ENCODE peak calls at places on chromosomes 13 and 19, in seven cellular contexts. One of them, this sample, is unnamed.

GRCh38 chr19:48627211-48627864 is 8.0 kb downstream of the SPHK2 start:
- DNase-seq in stimulated activated CD8-positive, alpha-beta memory T cell treated with anti-CD3 and anti-CD28 coated beads, Interleukin-4, amount 100 ng/mL, for 1 hour: no peak
- DNase-seq in GM23338: no peak
- DNase-seq in NCI-H2227 treated with DMSO at 0.1 percent for 48 hours: no peak
- DNase-seq in stimulated activated CD4-positive, alpha-beta T cell treated with anti-CD3 and anti-CD28 coated beads, TNF-alpha, amount 100 ng/mL, for 48 hours: no peak
- DNase-seq in HuH-7: peak; percentile 66
- DNase-seq in foreskin fibroblast: no peak
- DNase-seq in this sample: no peak

GRCh38 chr13:32142956-32143375 is 111.4 kb downstream of the FRY start:
- DNase-seq in stimulated activated CD8-positive, alpha-beta memory T cell treated with anti-CD3 and anti-CD28 coated beads, Interleukin-4, amount 100 ng/mL, for 1 hour: no peak
- DNase-seq in GM23338: peak; percentile 82
- DNase-seq in foreskin fibroblast: peak; percentile 77
- DNase-seq in NCI-H2227 treated with DMSO at 0.1 percent for 48 hours: no peak
- DNase-seq in stimulated activated CD4-positive, alpha-beta T cell treated with anti-CD3 and anti-CD28 coated beads, TNF-alpha, amount 100 ng/mL, for 48 hours: no peak
- DNase-seq in HuH-7: peak; percentile 43
- DNase-seq in this sample: no peak

GRCh38 chr19:39913682-39914333 is 20.6 kb downstream of the FCGBP start:
- DNase-seq in stimulated activated CD8-positive, alpha-beta memory T cell treated with anti-CD3 and anti-CD28 coated beads, Interleukin-4, amount 100 ng/mL, for 1 hour: no peak
- DNase-seq in NCI-H2227 treated with DMSO at 0.1 percent for 48 hours: no peak
- DNase-seq in stimulated activated CD4-positive, alpha-beta T cell treated with anti-CD3 and anti-CD28 coated beads, TNF-alpha, amount 100 ng/mL, for 48 hours: no peak
- DNase-seq in HuH-7: no peak
- DNase-seq in foreskin fibroblast: no peak
- DNase-seq in GM23338: no peak
- DNase-seq in this sample: no peak

GRCh38 chr13:85737952-85738351 is 61.3 kb downstream of the SLITRK6 start:
- DNase-seq in stimulated activated CD4-positive, alpha-beta T cell treated with anti-CD3 and anti-CD28 coated beads, TNF-alpha, amount 100 ng/mL, for 48 hours: no peak
- DNase-seq in HuH-7: no peak
- DNase-seq in foreskin fibroblast: no peak
- DNase-seq in NCI-H2227 treated with DMSO at 0.1 percent for 48 hours: no peak
- DNase-seq in stimulated activated CD8-positive, alpha-beta memory T cell treated with anti-CD3 and anti-CD28 coated beads, Interleukin-4, amount 100 ng/mL, for 1 hour: no peak
- DNase-seq in GM23338: no peak
- DNase-seq in this sample: no peak

GRCh38 chr19:54430306-54431254 is 15.3 kb downstream of the TTYH1 start:
- DNase-seq in HuH-7: peak; percentile 67
- DNase-seq in GM23338: peak; percentile 83
- DNase-seq in NCI-H2227 treated with DMSO at 0.1 percent for 48 hours: peak; percentile 88
- DNase-seq in stimulated activated CD4-positive, alpha-beta T cell treated with anti-CD3 and anti-CD28 coated beads, TNF-alpha, amount 100 ng/mL, for 48 hours: peak; percentile 17
- DNase-seq in foreskin fibroblast: no peak
- DNase-seq in stimulated activated CD8-positive, alpha-beta memory T cell treated with anti-CD3 and anti-CD28 coated beads, Interleukin-4, amount 100 ng/mL, for 1 hour: no peak
- DNase-seq in this sample: peak; percentile 94

GRCh38 chr13:110841406-110841805 is 73.5 kb downstream of the ANKRD10 start:
- DNase-seq in stimulated activated CD8-positive, alpha-beta memory T cell treated with anti-CD3 and anti-CD28 coated beads, Interleukin-4, amount 100 ng/mL, for 1 hour: no peak
- DNase-seq in foreskin fibroblast: no peak
- DNase-seq in GM23338: no peak
- DNase-seq in stimulated activated CD4-positive, alpha-beta T cell treated with anti-CD3 and anti-CD28 coated beads, TNF-alpha, amount 100 ng/mL, for 48 hours: no peak
- DNase-seq in NCI-H2227 treated with DMSO at 0.1 percent for 48 hours: no peak
- DNase-seq in HuH-7: no peak
- DNase-seq in this sample: no peak

GRCh38 chr19:16620018-16620417 is 8.0 kb downstream of the MED26 start:
- DNase-seq in GM23338: no peak
- DNase-seq in HuH-7: no peak
- DNase-seq in foreskin fibroblast: no peak
- DNase-seq in NCI-H2227 treated with DMSO at 0.1 percent for 48 hours: no peak
- DNase-seq in stimulated activated CD8-positive, alpha-beta memory T cell treated with anti-CD3 and anti-CD28 coated beads, Interleukin-4, amount 100 ng/mL, for 1 hour: no peak
- DNase-seq in stimulated activated CD4-positive, alpha-beta T cell treated with anti-CD3 and anti-CD28 coated beads, TNF-alpha, amount 100 ng/mL, for 48 hours: no peak
- DNase-seq in this sample: no peak

GRCh38 chr19:2477141-2477710 is 1.3 kb downstream of the GADD45B start:
- DNase-seq in HuH-7: no peak
- DNase-seq in NCI-H2227 treated with DMSO at 0.1 percent for 48 hours: no peak
- DNase-seq in foreskin fibroblast: no peak
- DNase-seq in stimulated activated CD4-positive, alpha-beta T cell treated with anti-CD3 and anti-CD28 coated beads, TNF-alpha, amount 100 ng/mL, for 48 hours: no peak
- DNase-seq in stimulated activated CD8-positive, alpha-beta memory T cell treated with anti-CD3 and anti-CD28 coated beads, Interleukin-4, amount 100 ng/mL, for 1 hour: no peak
- DNase-seq in GM23338: no peak
- DNase-seq in this sample: peak; percentile 63

GRCh38 chr19:49362048-49362925 is at the start of gene TEAD2:
- DNase-seq in stimulated activated CD4-positive, alpha-beta T cell treated with anti-CD3 and anti-CD28 coated beads, TNF-alpha, amount 100 ng/mL, for 48 hours: no peak
- DNase-seq in foreskin fibroblast: peak; percentile 45
- DNase-seq in stimulated activated CD8-positive, alpha-beta memory T cell treated with anti-CD3 and anti-CD28 coated beads, Interleukin-4, amount 100 ng/mL, for 1 hour: no peak
- DNase-seq in HuH-7: peak; percentile 81
- DNase-seq in NCI-H2227 treated with DMSO at 0.1 percent for 48 hours: no peak
- DNase-seq in GM23338: peak; percentile 89
- DNase-seq in this sample: peak; percentile 79

GRCh38 chr13:66329988-66330429 is 900.1 kb downstream of the PCDH9 start:
- DNase-seq in stimulated activated CD8-positive, alpha-beta memory T cell treated with anti-CD3 and anti-CD28 coated beads, Interleukin-4, amount 100 ng/mL, for 1 hour: no peak
- DNase-seq in GM23338: no peak
- DNase-seq in HuH-7: no peak
- DNase-seq in NCI-H2227 treated with DMSO at 0.1 percent for 48 hours: no peak
- DNase-seq in stimulated activated CD4-positive, alpha-beta T cell treated with anti-CD3 and anti-CD28 coated beads, TNF-alpha, amount 100 ng/mL, for 48 hours: no peak
- DNase-seq in foreskin fibroblast: peak; percentile 59
- DNase-seq in this sample: no peak

GRCh38 chr19:29495971-29496441 is 29.8 kb upstream of the VSTM2B start:
- DNase-seq in stimulated activated CD8-positive, alpha-beta memory T cell treated with anti-CD3 and anti-CD28 coated beads, Interleukin-4, amount 100 ng/mL, for 1 hour: no peak
- DNase-seq in GM23338: no peak
- DNase-seq in foreskin fibroblast: no peak
- DNase-seq in stimulated activated CD4-positive, alpha-beta T cell treated with anti-CD3 and anti-CD28 coated beads, TNF-alpha, amount 100 ng/mL, for 48 hours: no peak
- DNase-seq in NCI-H2227 treated with DMSO at 0.1 percent for 48 hours: no peak
- DNase-seq in HuH-7: no peak
- DNase-seq in this sample: no peak

GRCh38 chr19:38012944-38013343 is 105.9 kb downstream of the SIPA1L3 start:
- DNase-seq in HuH-7: no peak
- DNase-seq in NCI-H2227 treated with DMSO at 0.1 percent for 48 hours: no peak
- DNase-seq in GM23338: peak; percentile 43
- DNase-seq in stimulated activated CD8-positive, alpha-beta memory T cell treated with anti-CD3 and anti-CD28 coated beads, Interleukin-4, amount 100 ng/mL, for 1 hour: no peak
- DNase-seq in stimulated activated CD4-positive, alpha-beta T cell treated with anti-CD3 and anti-CD28 coated beads, TNF-alpha, amount 100 ng/mL, for 48 hours: no peak
- DNase-seq in foreskin fibroblast: no peak
- DNase-seq in this sample: no peak

GRCh38 chr19:2983351-2984195 is 6.2 kb downstream of the TLE6 start:
- DNase-seq in stimulated activated CD4-positive, alpha-beta T cell treated with anti-CD3 and anti-CD28 coated beads, TNF-alpha, amount 100 ng/mL, for 48 hours: no peak
- DNase-seq in foreskin fibroblast: no peak
- DNase-seq in GM23338: peak; percentile 93
- DNase-seq in NCI-H2227 treated with DMSO at 0.1 percent for 48 hours: peak; percentile 83
- DNase-seq in HuH-7: peak; percentile 67
- DNase-seq in stimulated activated CD8-positive, alpha-beta memory T cell treated with anti-CD3 and anti-CD28 coated beads, Interleukin-4, amount 100 ng/mL, for 1 hour: no peak
- DNase-seq in this sample: peak; percentile 83

GRCh38 chr13:77470986-77471385 is 64.5 kb upstream of the SCEL start:
- DNase-seq in stimulated activated CD8-positive, alpha-beta memory T cell treated with anti-CD3 and anti-CD28 coated beads, Interleukin-4, amount 100 ng/mL, for 1 hour: no peak
- DNase-seq in GM23338: no peak
- DNase-seq in foreskin fibroblast: no peak
- DNase-seq in HuH-7: no peak
- DNase-seq in NCI-H2227 treated with DMSO at 0.1 percent for 48 hours: no peak
- DNase-seq in stimulated activated CD4-positive, alpha-beta T cell treated with anti-CD3 and anti-CD28 coated beads, TNF-alpha, amount 100 ng/mL, for 48 hours: no peak
- DNase-seq in this sample: no peak

GRCh38 chr13:111213964-111214726 is 99.0 kb downstream of the ARHGEF7 start:
- DNase-seq in NCI-H2227 treated with DMSO at 0.1 percent for 48 hours: no peak
- DNase-seq in HuH-7: no peak
- DNase-seq in GM23338: peak; percentile 41
- DNase-seq in foreskin fibroblast: no peak
- DNase-seq in stimulated activated CD4-positive, alpha-beta T cell treated with anti-CD3 and anti-CD28 coated beads, TNF-alpha, amount 100 ng/mL, for 48 hours: no peak
- DNase-seq in stimulated activated CD8-positive, alpha-beta memory T cell treated with anti-CD3 and anti-CD28 coated beads, Interleukin-4, amount 100 ng/mL, for 1 hour: no peak
- DNase-seq in this sample: no peak

GRCh38 chr19:56245062-56245740 is 27.3 kb upstream of the EDDM13 start:
- DNase-seq in NCI-H2227 treated with DMSO at 0.1 percent for 48 hours: no peak
- DNase-seq in HuH-7: no peak
- DNase-seq in stimulated activated CD8-positive, alpha-beta memory T cell treated with anti-CD3 and anti-CD28 coated beads, Interleukin-4, amount 100 ng/mL, for 1 hour: no peak
- DNase-seq in stimulated activated CD4-positive, alpha-beta T cell treated with anti-CD3 and anti-CD28 coated beads, TNF-alpha, amount 100 ng/mL, for 48 hours: no peak
- DNase-seq in foreskin fibroblast: peak; percentile 10
- DNase-seq in GM23338: no peak
- DNase-seq in this sample: no peak

GRCh38 chr19:18046066-18046718 is 38.2 kb downstream of the ARRDC2 start:
- DNase-seq in GM23338: no peak
- DNase-seq in foreskin fibroblast: peak; percentile 84
- DNase-seq in stimulated activated CD4-positive, alpha-beta T cell treated with anti-CD3 and anti-CD28 coated beads, TNF-alpha, amount 100 ng/mL, for 48 hours: no peak
- DNase-seq in HuH-7: no peak
- DNase-seq in stimulated activated CD8-positive, alpha-beta memory T cell treated with anti-CD3 and anti-CD28 coated beads, Interleukin-4, amount 100 ng/mL, for 1 hour: no peak
- DNase-seq in NCI-H2227 treated with DMSO at 0.1 percent for 48 hours: no peak
- DNase-seq in this sample: no peak

GRCh38 chr13:30303269-30303668 is 4.1 kb downstream of the KATNAL1 start:
- DNase-seq in HuH-7: no peak
- DNase-seq in stimulated activated CD8-positive, alpha-beta memory T cell treated with anti-CD3 and anti-CD28 coated beads, Interleukin-4, amount 100 ng/mL, for 1 hour: no peak
- DNase-seq in GM23338: no peak
- DNase-seq in foreskin fibroblast: no peak
- DNase-seq in NCI-H2227 treated with DMSO at 0.1 percent for 48 hours: no peak
- DNase-seq in stimulated activated CD4-positive, alpha-beta T cell treated with anti-CD3 and anti-CD28 coated beads, TNF-alpha, amount 100 ng/mL, for 48 hours: no peak
- DNase-seq in this sample: no peak

GRCh38 chr13:35936579-35936978 is 194.6 kb downstream of the DCLK1 start:
- DNase-seq in foreskin fibroblast: no peak
- DNase-seq in stimulated activated CD8-positive, alpha-beta memory T cell treated with anti-CD3 and anti-CD28 coated beads, Interleukin-4, amount 100 ng/mL, for 1 hour: no peak
- DNase-seq in GM23338: no peak
- DNase-seq in stimulated activated CD4-positive, alpha-beta T cell treated with anti-CD3 and anti-CD28 coated beads, TNF-alpha, amount 100 ng/mL, for 48 hours: no peak
- DNase-seq in HuH-7: no peak
- DNase-seq in NCI-H2227 treated with DMSO at 0.1 percent for 48 hours: no peak
- DNase-seq in this sample: no peak

GRCh38 chr13:51258612-51259358 is 36.6 kb downstream of the FAM124A start:
- DNase-seq in NCI-H2227 treated with DMSO at 0.1 percent for 48 hours: no peak
- DNase-seq in GM23338: no peak
- DNase-seq in HuH-7: no peak
- DNase-seq in stimulated activated CD4-positive, alpha-beta T cell treated with anti-CD3 and anti-CD28 coated beads, TNF-alpha, amount 100 ng/mL, for 48 hours: no peak
- DNase-seq in foreskin fibroblast: no peak
- DNase-seq in stimulated activated CD8-positive, alpha-beta memory T cell treated with anti-CD3 and anti-CD28 coated beads, Interleukin-4, amount 100 ng/mL, for 1 hour: no peak
- DNase-seq in this sample: no peak

GRCh38 chr19:51686171-51686570 is 7.0 kb upstream of the SPACA6 start:
- DNase-seq in foreskin fibroblast: no peak
- DNase-seq in stimulated activated CD4-positive, alpha-beta T cell treated with anti-CD3 and anti-CD28 coated beads, TNF-alpha, amount 100 ng/mL, for 48 hours: no peak
- DNase-seq in GM23338: no peak
- DNase-seq in HuH-7: no peak
- DNase-seq in NCI-H2227 treated with DMSO at 0.1 percent for 48 hours: no peak
- DNase-seq in stimulated activated CD8-positive, alpha-beta memory T cell treated with anti-CD3 and anti-CD28 coated beads, Interleukin-4, amount 100 ng/mL, for 1 hour: no peak
- DNase-seq in this sample: no peak

GRCh38 chr13:36297600-36298338 is at the start of gene CCDC169:
- DNase-seq in NCI-H2227 treated with DMSO at 0.1 percent for 48 hours: peak; percentile 70
- DNase-seq in stimulated activated CD4-positive, alpha-beta T cell treated with anti-CD3 and anti-CD28 coated beads, TNF-alpha, amount 100 ng/mL, for 48 hours: peak; percentile 30
- DNase-seq in HuH-7: no peak
- DNase-seq in GM23338: peak; percentile 96
- DNase-seq in stimulated activated CD8-positive, alpha-beta memory T cell treated with anti-CD3 and anti-CD28 coated beads, Interleukin-4, amount 100 ng/mL, for 1 hour: peak; percentile 10
- DNase-seq in foreskin fibroblast: peak; percentile 64
- DNase-seq in this sample: peak; percentile 83

GRCh38 chr19:56837004-56837403 is 3.5 kb downstream of the PEG3 start:
- DNase-seq in stimulated activated CD8-positive, alpha-beta memory T cell treated with anti-CD3 and anti-CD28 coated beads, Interleukin-4, amount 100 ng/mL, for 1 hour: no peak
- DNase-seq in NCI-H2227 treated with DMSO at 0.1 percent for 48 hours: peak; percentile 61
- DNase-seq in HuH-7: no peak
- DNase-seq in foreskin fibroblast: no peak
- DNase-seq in stimulated activated CD4-positive, alpha-beta T cell treated with anti-CD3 and anti-CD28 coated beads, TNF-alpha, amount 100 ng/mL, for 48 hours: no peak
- DNase-seq in GM23338: no peak
- DNase-seq in this sample: no peak

GRCh38 chr13:39961036-39961435 is 305.6 kb downstream of the COG6 start:
- DNase-seq in stimulated activated CD8-positive, alpha-beta memory T cell treated with anti-CD3 and anti-CD28 coated beads, Interleukin-4, amount 100 ng/mL, for 1 hour: no peak
- DNase-seq in stimulated activated CD4-positive, alpha-beta T cell treated with anti-CD3 and anti-CD28 coated beads, TNF-alpha, amount 100 ng/mL, for 48 hours: no peak
- DNase-seq in NCI-H2227 treated with DMSO at 0.1 percent for 48 hours: no peak
- DNase-seq in GM23338: no peak
- DNase-seq in HuH-7: no peak
- DNase-seq in foreskin fibroblast: no peak
- DNase-seq in this sample: no peak

GRCh38 chr13:77323858-77324257 is 3.0 kb downstream of the MYCBP2 start:
- DNase-seq in stimulated activated CD4-positive, alpha-beta T cell treated with anti-CD3 and anti-CD28 coated beads, TNF-alpha, amount 100 ng/mL, for 48 hours: no peak
- DNase-seq in NCI-H2227 treated with DMSO at 0.1 percent for 48 hours: no peak
- DNase-seq in HuH-7: no peak
- DNase-seq in foreskin fibroblast: no peak
- DNase-seq in stimulated activated CD8-positive, alpha-beta memory T cell treated with anti-CD3 and anti-CD28 coated beads, Interleukin-4, amount 100 ng/mL, for 1 hour: no peak
- DNase-seq in GM23338: no peak
- DNase-seq in this sample: no peak

GRCh38 chr19:33296473-33297060 is 5.8 kb downstream of the CEBPA start:
- DNase-seq in stimulated activated CD4-positive, alpha-beta T cell treated with anti-CD3 and anti-CD28 coated beads, TNF-alpha, amount 100 ng/mL, for 48 hours: no peak
- DNase-seq in foreskin fibroblast: no peak
- DNase-seq in NCI-H2227 treated with DMSO at 0.1 percent for 48 hours: no peak
- DNase-seq in GM23338: no peak
- DNase-seq in HuH-7: no peak
- DNase-seq in stimulated activated CD8-positive, alpha-beta memory T cell treated with anti-CD3 and anti-CD28 coated beads, Interleukin-4, amount 100 ng/mL, for 1 hour: no peak
- DNase-seq in this sample: no peak

GRCh38 chr19:35720648-35721047 is 2.8 kb downstream of the KMT2B start:
- DNase-seq in stimulated activated CD4-positive, alpha-beta T cell treated with anti-CD3 and anti-CD28 coated beads, TNF-alpha, amount 100 ng/mL, for 48 hours: no peak
- DNase-seq in stimulated activated CD8-positive, alpha-beta memory T cell treated with anti-CD3 and anti-CD28 coated beads, Interleukin-4, amount 100 ng/mL, for 1 hour: no peak
- DNase-seq in HuH-7: no peak
- DNase-seq in GM23338: no peak
- DNase-seq in foreskin fibroblast: no peak
- DNase-seq in NCI-H2227 treated with DMSO at 0.1 percent for 48 hours: no peak
- DNase-seq in this sample: no peak

GRCh38 chr13:53783466-53783865 is 754.9 kb downstream of the OLFM4 start:
- DNase-seq in HuH-7: no peak
- DNase-seq in stimulated activated CD8-positive, alpha-beta memory T cell treated with anti-CD3 and anti-CD28 coated beads, Interleukin-4, amount 100 ng/mL, for 1 hour: no peak
- DNase-seq in stimulated activated CD4-positive, alpha-beta T cell treated with anti-CD3 and anti-CD28 coated beads, TNF-alpha, amount 100 ng/mL, for 48 hours: no peak
- DNase-seq in foreskin fibroblast: no peak
- DNase-seq in NCI-H2227 treated with DMSO at 0.1 percent for 48 hours: no peak
- DNase-seq in GM23338: no peak
- DNase-seq in this sample: no peak

GRCh38 chr13:66424417-66424816 is 805.7 kb downstream of the PCDH9 start:
- DNase-seq in stimulated activated CD8-positive, alpha-beta memory T cell treated with anti-CD3 and anti-CD28 coated beads, Interleukin-4, amount 100 ng/mL, for 1 hour: no peak
- DNase-seq in stimulated activated CD4-positive, alpha-beta T cell treated with anti-CD3 and anti-CD28 coated beads, TNF-alpha, amount 100 ng/mL, for 48 hours: no peak
- DNase-seq in HuH-7: no peak
- DNase-seq in NCI-H2227 treated with DMSO at 0.1 percent for 48 hours: no peak
- DNase-seq in foreskin fibroblast: no peak
- DNase-seq in GM23338: no peak
- DNase-seq in this sample: no peak

GRCh38 chr13:44013666-44014291 is 134.1 kb downstream of the LACC1 start:
- DNase-seq in NCI-H2227 treated with DMSO at 0.1 percent for 48 hours: no peak
- DNase-seq in GM23338: no peak
- DNase-seq in foreskin fibroblast: peak; percentile 52
- DNase-seq in HuH-7: no peak
- DNase-seq in stimulated activated CD8-positive, alpha-beta memory T cell treated with anti-CD3 and anti-CD28 coated beads, Interleukin-4, amount 100 ng/mL, for 1 hour: no peak
- DNase-seq in stimulated activated CD4-positive, alpha-beta T cell treated with anti-CD3 and anti-CD28 coated beads, TNF-alpha, amount 100 ng/mL, for 48 hours: no peak
- DNase-seq in this sample: no peak

GRCh38 chr13:54373211-54373610 is 1344.6 kb downstream of the OLFM4 start:
- DNase-seq in GM23338: peak; percentile 68
- DNase-seq in stimulated activated CD4-positive, alpha-beta T cell treated with anti-CD3 and anti-CD28 coated beads, TNF-alpha, amount 100 ng/mL, for 48 hours: no peak
- DNase-seq in stimulated activated CD8-positive, alpha-beta memory T cell treated with anti-CD3 and anti-CD28 coated beads, Interleukin-4, amount 100 ng/mL, for 1 hour: no peak
- DNase-seq in HuH-7: no peak
- DNase-seq in foreskin fibroblast: no peak
- DNase-seq in NCI-H2227 treated with DMSO at 0.1 percent for 48 hours: no peak
- DNase-seq in this sample: no peak

GRCh38 chr13:103403148-103403740 is 337.0 kb upstream of the SLC10A2 start:
- DNase-seq in NCI-H2227 treated with DMSO at 0.1 percent for 48 hours: no peak
- DNase-seq in stimulated activated CD8-positive, alpha-beta memory T cell treated with anti-CD3 and anti-CD28 coated beads, Interleukin-4, amount 100 ng/mL, for 1 hour: no peak
- DNase-seq in stimulated activated CD4-positive, alpha-beta T cell treated with anti-CD3 and anti-CD28 coated beads, TNF-alpha, amount 100 ng/mL, for 48 hours: no peak
- DNase-seq in GM23338: no peak
- DNase-seq in HuH-7: no peak
- DNase-seq in foreskin fibroblast: no peak
- DNase-seq in this sample: no peak

GRCh38 chr19:1865172-1866010 is 2.0 kb upstream of the KLF16 start:
- DNase-seq in GM23338: no peak
- DNase-seq in HuH-7: no peak
- DNase-seq in NCI-H2227 treated with DMSO at 0.1 percent for 48 hours: no peak
- DNase-seq in stimulated activated CD8-positive, alpha-beta memory T cell treated with anti-CD3 and anti-CD28 coated beads, Interleukin-4, amount 100 ng/mL, for 1 hour: no peak
- DNase-seq in foreskin fibroblast: no peak
- DNase-seq in stimulated activated CD4-positive, alpha-beta T cell treated with anti-CD3 and anti-CD28 coated beads, TNF-alpha, amount 100 ng/mL, for 48 hours: no peak
- DNase-seq in this sample: no peak

GRCh38 chr13:99968521-99969367 is 2.8 kb downstream of the ZIC5 start:
- DNase-seq in NCI-H2227 treated with DMSO at 0.1 percent for 48 hours: no peak
- DNase-seq in stimulated activated CD8-positive, alpha-beta memory T cell treated with anti-CD3 and anti-CD28 coated beads, Interleukin-4, amount 100 ng/mL, for 1 hour: no peak
- DNase-seq in stimulated activated CD4-positive, alpha-beta T cell treated with anti-CD3 and anti-CD28 coated beads, TNF-alpha, amount 100 ng/mL, for 48 hours: no peak
- DNase-seq in foreskin fibroblast: no peak
- DNase-seq in HuH-7: no peak
- DNase-seq in GM23338: peak; percentile 68
- DNase-seq in this sample: no peak

GRCh38 chr19:18915639-18916038 is 3.5 kb downstream of the COPE start:
- DNase-seq in stimulated activated CD4-positive, alpha-beta T cell treated with anti-CD3 and anti-CD28 coated beads, TNF-alpha, amount 100 ng/mL, for 48 hours: no peak
- DNase-seq in NCI-H2227 treated with DMSO at 0.1 percent for 48 hours: no peak
- DNase-seq in foreskin fibroblast: peak; percentile 49
- DNase-seq in HuH-7: peak; percentile 86
- DNase-seq in GM23338: peak; percentile 72
- DNase-seq in stimulated activated CD8-positive, alpha-beta memory T cell treated with anti-CD3 and anti-CD28 coated beads, Interleukin-4, amount 100 ng/mL, for 1 hour: no peak
- DNase-seq in this sample: peak; percentile 68

GRCh38 chr19:31350693-31351211 is 1.5 kb upstream of the TSHZ3 start:
- DNase-seq in foreskin fibroblast: peak; percentile 64
- DNase-seq in GM23338: peak; percentile 70
- DNase-seq in stimulated activated CD4-positive, alpha-beta T cell treated with anti-CD3 and anti-CD28 coated beads, TNF-alpha, amount 100 ng/mL, for 48 hours: no peak
- DNase-seq in HuH-7: peak; percentile 64
- DNase-seq in NCI-H2227 treated with DMSO at 0.1 percent for 48 hours: peak; percentile 58
- DNase-seq in stimulated activated CD8-positive, alpha-beta memory T cell treated with anti-CD3 and anti-CD28 coated beads, Interleukin-4, amount 100 ng/mL, for 1 hour: no peak
- DNase-seq in this sample: peak; percentile 79